ENCODE peak calls at places on chromosomes 7 and 10, in four cellular contexts. P, K, O and V are unnamed samples.

GRCh38 chr7:32890010-32890552 is 1.5 kb downstream of the KBTBD2 start:
- DNase-seq in P (no peak), O (no peak), K (peak), V (no peak)

GRCh38 chr7:57651006-57651405 is 201.0 kb downstream of the ZNF716 start:
- DNase-seq in K (no peak), O (no peak), P (no peak), V (no peak)

GRCh38 chr10:99944860-99945259 is 64.9 kb downstream of the DNMBP start:
- DNase-seq in O (no peak), K (no peak), P (no peak), V (no peak)

GRCh38 chr7:34320926-34321609 is 336.9 kb upstream of the NPSR1 start:
- DNase-seq in K (peak), P (peak), O (peak), V (peak)

GRCh38 chr10:114286971-114287370 is 47.9 kb downstream of the VWA2 start:
- DNase-seq in O (no peak), P (no peak), K (no peak), V (no peak)

GRCh38 chr10:132027423-132027983 is 38.2 kb upstream of the JAKMIP3 start:
- DNase-seq in O (no peak), K (no peak), P (no peak), V (no peak)

GRCh38 chr7:138602456-138602855 is 98.7 kb downstream of the SVOPL start:
- DNase-seq in O (no peak), K (no peak), P (no peak), V (no peak)

GRCh38 chr10:21962362-21962761 is 41.2 kb downstream of the DNAJC1 start:
- DNase-seq in O (no peak), P (no peak), K (peak), V (no peak)

DNA sequence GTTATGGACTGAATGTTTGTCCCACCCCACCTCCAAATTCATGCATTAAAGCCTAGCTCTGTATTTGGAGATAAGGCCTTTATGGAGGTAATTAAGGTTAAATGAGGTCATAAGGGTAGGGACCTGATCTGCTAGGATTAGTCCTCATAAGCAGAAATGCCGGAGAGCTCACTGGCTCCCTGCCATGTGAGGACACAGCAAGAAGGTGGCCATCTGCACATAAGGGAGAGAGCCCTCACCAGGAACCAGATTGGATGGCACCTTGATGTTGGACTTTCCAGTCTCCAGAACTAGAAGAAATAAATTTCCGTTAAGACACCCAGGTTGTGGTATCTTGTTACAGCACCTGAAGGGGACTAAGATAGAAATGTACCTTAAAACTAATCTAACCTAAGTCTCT is 816.1 kb upstream of the C7orf33 start:
- DNase-seq in O (no peak), K (no peak), P (no peak), V (no peak)
- TF ChIP-seq EGR1 in O (no peak), K (no peak), P (no peak), V (no peak)

DNA sequence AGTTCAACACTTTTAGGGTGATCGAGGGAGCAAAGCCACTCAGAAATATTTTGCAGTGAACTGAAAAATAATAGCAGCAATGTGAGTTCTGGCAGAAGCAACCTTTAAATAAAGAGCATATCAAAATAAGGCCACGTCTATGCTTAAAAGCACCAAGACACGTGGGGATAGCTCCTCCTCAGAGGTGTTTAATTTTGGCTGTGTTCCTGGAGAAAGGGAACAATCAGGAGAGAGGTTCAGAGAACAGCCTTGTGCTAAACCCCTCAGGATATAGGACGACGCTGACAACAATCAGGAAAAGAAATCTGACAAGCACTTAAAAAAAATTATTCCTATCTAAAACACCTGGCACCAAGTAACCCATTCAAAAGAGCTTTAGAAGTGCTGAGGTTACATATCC is 471.9 kb upstream of the CELF2 start:
- DNase-seq in P (no peak), O (no peak), K (no peak), V (no peak)
- TF ChIP-seq EZH2 in P (no peak), O (no peak), K (no peak), V (no peak)

GRCh38 chr7:104135760-104136558 is 71.9 kb downstream of the ORC5 start:
- DNase-seq in K (no peak), P (no peak), O (no peak), V (no peak)

GRCh38 chr7:104137511-104137910 is 70.3 kb downstream of the ORC5 start:
- DNase-seq in P (no peak), O (no peak), K (no peak), V (no peak)

GRCh38 chr7:104136981-104137380 is 70.8 kb downstream of the ORC5 start:
- DNase-seq in P (no peak), O (no peak), K (no peak), V (no peak)

GRCh38 chr7:104136561-104136960 is 71.3 kb downstream of the ORC5 start:
- DNase-seq in O (no peak), P (no peak), K (no peak), V (no peak)

GRCh38 chr7:104137971-104138370 is 69.8 kb downstream of the ORC5 start:
- DNase-seq in K (no peak), O (no peak), P (peak), V (no peak)
- TF ChIP-seq EGR1 in K (no peak), O (no peak), P (no peak), V (no peak)

DNA sequence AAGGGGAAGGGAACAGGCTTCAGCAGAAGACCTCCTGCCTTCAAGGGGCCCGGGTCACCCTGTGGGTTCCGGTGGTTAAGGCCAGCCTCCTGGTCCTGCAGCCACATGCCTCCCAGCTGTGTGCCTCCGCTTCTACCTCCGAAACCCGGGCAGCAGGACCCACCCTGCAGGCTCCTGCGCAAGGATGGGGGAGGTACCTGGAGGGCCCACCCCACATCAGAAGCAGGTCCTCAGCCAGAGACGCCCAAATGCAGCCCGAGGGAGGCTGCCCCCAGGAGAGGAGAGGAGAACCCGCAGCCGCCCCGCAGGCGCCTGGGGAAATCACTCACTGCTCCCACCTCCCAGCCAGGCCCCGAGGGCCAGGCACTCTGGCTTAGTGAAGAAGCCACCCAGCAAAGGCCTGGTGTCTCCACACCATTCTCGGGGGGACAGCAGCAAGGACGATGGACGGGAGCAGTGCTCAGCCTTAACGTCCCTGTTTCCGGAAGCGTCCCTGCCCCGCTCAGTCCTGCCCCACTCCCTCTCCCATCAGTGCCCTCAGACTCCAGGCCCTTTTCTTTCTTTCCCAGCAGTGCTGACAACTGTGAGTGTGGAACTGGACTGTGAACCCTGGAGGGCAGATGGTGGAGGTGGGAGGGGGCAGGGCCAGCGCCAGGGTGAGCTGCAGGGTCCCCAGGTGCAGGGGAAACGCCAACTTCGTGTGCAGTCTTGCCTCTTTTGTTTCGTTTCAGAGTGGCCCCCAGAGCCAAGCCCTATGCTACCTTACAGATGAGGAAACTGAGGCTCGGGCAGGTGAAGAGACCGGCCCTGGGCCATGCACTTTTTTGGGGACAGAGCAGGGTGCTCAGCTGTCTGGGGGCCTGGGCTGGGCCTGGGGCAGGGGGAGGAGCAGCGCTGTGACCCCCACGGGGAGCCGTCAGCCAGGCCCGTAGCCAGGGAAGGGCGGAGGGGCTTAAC is 138.0 kb downstream of the FAM53B start:
- DNase-seq in K (no peak), O (no peak), P (no peak), V (no peak)
- TF ChIP-seq EZH2 in K (no peak), O (no peak), P (no peak), V (no peak)

DNA sequence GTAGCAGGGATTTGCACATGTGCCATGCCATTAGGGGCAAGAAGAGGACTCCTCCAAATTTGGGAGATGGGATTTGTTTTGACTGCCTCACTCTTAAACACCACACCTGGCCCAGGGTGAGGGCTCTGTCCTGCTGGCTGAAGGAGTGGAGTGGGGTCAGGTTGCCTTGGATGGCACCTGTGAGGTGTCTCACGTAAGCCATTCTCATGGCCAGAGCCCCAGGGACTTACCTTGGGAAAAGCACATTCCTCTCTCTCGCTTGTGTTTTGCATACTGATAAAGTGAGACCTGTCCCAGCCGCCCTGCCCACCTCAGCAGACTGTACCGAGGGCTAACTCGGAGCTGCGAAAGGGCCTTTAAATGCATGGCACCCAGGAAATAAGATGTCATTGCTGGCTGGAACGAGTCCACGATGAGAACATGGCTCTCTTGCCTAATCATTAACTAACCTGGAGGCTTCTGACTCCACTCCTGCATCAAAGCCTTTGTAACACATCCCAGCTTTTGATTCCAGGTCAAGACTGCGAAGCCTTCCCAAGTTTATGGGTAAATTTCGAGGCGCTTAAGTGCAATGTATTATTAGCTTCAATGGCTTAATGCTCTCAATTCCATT is 184.0 kb upstream of the RNF32 start:
- DNase-seq in O (no peak), P (no peak), K (no peak), V (no peak)
- TF ChIP-seq EGR1 in O (no peak), P (no peak), K (no peak), V (no peak)